ENCODE peak calls at places on chromosomes 1 and 21, in nine cellular contexts. N is cardiac muscle cell, E is pancreas, L is dorsolateral prefrontal cortex, B is GM23248, G is IMR-90, Z is thyroid gland, I is mesendoderm, K is RWPE1. X is an unnamed sample.
A peak's percentile ranks its signal among the peaks of the same experiment; 100 is the strongest.

GRCh38 chr1:186578325-186579016 is 101.8 kb downstream of the PTGS2 start:
- DNase-seq in N (no peak), E (no peak), L (no peak), B (no peak), G (no peak), Z (no peak), I (no peak), K (no peak), X (no peak)

GRCh38 chr1:229091721-229092136 is 179.2 kb upstream of the RAB4A start:
- DNase-seq in N (no peak), E (no peak), L (no peak), B (no peak), G (no peak), Z (peak; percentile 72), I (no peak), K (no peak), X (no peak)

GRCh38 chr1:119394085-119394484 is 20.9 kb upstream of the HSD3B2 start:
- DNase-seq in N (no peak), E (no peak), L (no peak), B (no peak), G (no peak), Z (no peak), I (no peak), K (no peak), X (no peak)

GRCh38 chr1:29767088-29767685 is 530.9 kb downstream of the PTPRU start:
- DNase-seq in N (no peak), E (no peak), L (no peak), B (no peak), G (no peak), Z (no peak), I (no peak), K (no peak), X (no peak)

GRCh38 chr1:167757433-167758309 is 35.9 kb downstream of the MPZL1 start:
- DNase-seq in N (no peak), E (no peak), L (no peak), B (no peak), G (no peak), Z (no peak), I (no peak), K (no peak), X (no peak)

GRCh38 chr21:36554411-36555157 is 74.7 kb upstream of the CLDN14 start:
- DNase-seq in N (no peak), E (no peak), L (no peak), B (no peak), G (no peak), Z (no peak), I (peak; percentile 43), K (no peak), X (no peak)

GRCh38 chr1:162302246-162302645 is 74.4 kb downstream of the SPATA46 start:
- DNase-seq in N (no peak), E (no peak), L (no peak), B (no peak), G (no peak), Z (no peak), I (no peak), K (no peak), X (no peak)

GRCh38 chr1:109493227-109493626 is 667 bp upstream of the CYB561D1 start:
- DNase-seq in N (no peak), E (no peak), L (no peak), B (peak; percentile 28), G (no peak), Z (no peak), I (no peak), K (no peak), X (no peak)

GRCh38 chr1:24872446-24872845 is 57.6 kb downstream of the RUNX3 start:
- DNase-seq in N (no peak), E (peak; percentile 16), L (no peak), B (no peak), G (no peak), Z (no peak), I (no peak), K (no peak), X (peak; percentile 27)

GRCh38 chr1:8409107-8409506 is 91.2 kb downstream of the SLC45A1 start:
- DNase-seq in N (peak; percentile 67), E (no peak), L (no peak), B (peak; percentile 79), G (peak; percentile 81), Z (no peak), I (peak; percentile 71), K (no peak), X (no peak)

GRCh38 chr1:53998223-53998622 is 19.8 kb downstream of the LDLRAD1 start:
- DNase-seq in N (no peak), E (no peak), L (no peak), B (no peak), G (no peak), Z (no peak), I (no peak), K (no peak), X (no peak)

GRCh38 chr1:3070654-3071506 is 1.9 kb downstream of the PRDM16 start:
- DNase-seq in N (peak; percentile 36), E (peak; percentile 85), L (peak; percentile 41), B (peak; percentile 26), G (no peak), Z (peak; percentile 48), I (no peak), K (no peak), X (peak; percentile 33)

GRCh38 chr1:204462229-204462561 is 32.4 kb downstream of the PIK3C2B start:
- DNase-seq in N (no peak), E (no peak), L (no peak), B (no peak), G (no peak), Z (no peak), I (no peak), K (no peak), X (no peak)
- H3K27ac ChIP-seq in N (no peak overlapping the region), E (no peak overlapping the region), L (no peak overlapping the region), B (no peak overlapping the region), G (no peak overlapping the region), Z (peak overlapping the region; percentile 36), I (no peak overlapping the region), K (no peak overlapping the region), X (peak overlapping the region; percentile 76)

GRCh38 chr1:58246549-58246948 is 300.0 kb downstream of the OMA1 start:
- DNase-seq in N (no peak), E (no peak), L (no peak), B (no peak), G (no peak), Z (no peak), I (no peak), K (no peak), X (no peak)

GRCh38 chr1:58249729-58250586 is 296.6 kb downstream of the OMA1 start:
- DNase-seq in N (peak; percentile 68), E (peak; percentile 68), L (peak; percentile 73), B (peak; percentile 58), G (peak; percentile 11), Z (no peak), I (peak; percentile 96), K (no peak), X (peak; percentile 28)

GRCh38 chr1:58249371-58249728 is 297.2 kb downstream of the OMA1 start:
- DNase-seq in N (no peak), E (no peak), L (no peak), B (no peak), G (no peak), Z (no peak), I (no peak), K (no peak), X (no peak)

GRCh38 chr1:58250587-58250948 is 296.0 kb downstream of the OMA1 start:
- DNase-seq in N (no peak), E (no peak), L (no peak), B (no peak), G (no peak), Z (no peak), I (no peak), K (no peak), X (no peak)

DNA sequence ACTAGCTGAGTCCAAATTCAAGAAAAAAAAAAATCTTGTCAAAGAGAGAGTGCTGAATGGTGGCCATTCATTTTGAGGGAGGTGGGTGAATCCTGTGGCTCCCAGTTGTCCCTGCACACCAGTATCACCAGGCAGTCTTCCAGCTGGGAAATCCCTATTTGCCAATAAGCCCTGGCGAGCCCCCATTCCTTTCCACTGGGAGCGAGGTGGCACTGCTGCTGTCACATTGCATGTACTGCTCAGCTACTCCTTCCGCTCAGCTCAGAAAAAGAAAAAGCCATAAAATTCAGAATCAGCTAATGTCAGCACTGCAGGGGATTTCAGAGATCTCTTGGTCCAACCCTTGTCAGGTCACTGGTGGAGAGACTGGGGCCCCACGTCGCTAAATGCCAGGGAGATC is 298.5 kb downstream of the OMA1 start:
- DNase-seq in N (no peak), E (no peak), L (no peak), B (no peak), G (no peak), Z (no peak), I (no peak), K (no peak), X (no peak)
- H3K27ac ChIP-seq in N (no peak overlapping the region), E (no peak overlapping the region), L (no peak overlapping the region), B (no peak overlapping the region), G (no peak overlapping the region), Z (no peak overlapping the region), I (no peak overlapping the region), K (no peak overlapping the region), X (no peak overlapping the region)

DNA sequence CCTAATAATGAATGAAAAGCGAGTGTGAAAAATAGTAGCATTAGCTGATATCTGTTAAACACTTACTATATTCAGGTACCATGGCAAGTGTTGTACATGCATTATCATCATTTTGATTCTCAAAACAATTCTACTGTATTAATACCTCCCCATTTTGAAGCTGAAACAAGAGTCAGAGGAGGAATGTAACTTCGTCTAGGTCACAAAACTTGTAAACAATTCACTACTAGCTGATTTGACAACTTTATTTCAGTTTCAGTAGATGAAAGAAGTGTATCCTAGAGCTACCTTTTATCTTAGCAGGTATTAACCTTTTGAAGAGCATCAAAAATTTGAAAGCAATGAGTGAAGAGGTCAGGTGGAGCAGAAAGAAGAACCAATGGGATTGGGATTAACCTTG is 1.6 kb downstream of the CD84 start:
- DNase-seq in N (no peak), E (no peak), L (no peak), B (no peak), G (no peak), Z (no peak), I (no peak), K (no peak), X (no peak)
- H3K27ac ChIP-seq in N (no peak overlapping the region), E (no peak overlapping the region), L (no peak overlapping the region), B (no peak overlapping the region), G (no peak overlapping the region), Z (no peak overlapping the region), I (no peak overlapping the region), K (no peak overlapping the region), X (no peak overlapping the region)

GRCh38 chr1:92831762-92832536 is at the start of gene RPL5:
- DNase-seq in N (peak; percentile 98), E (peak; percentile 99), L (peak; percentile 98), B (peak; percentile 99), G (peak; percentile 97), Z (peak; percentile 97), I (peak; percentile 98), K (peak; percentile 97), X (peak; percentile 95)

GRCh38 chr1:92832537-92833160 is 809 bp downstream of the RPL5 start:
- DNase-seq in N (no peak), E (no peak), L (no peak), B (peak; percentile 61), G (no peak), Z (peak; percentile 47), I (no peak), K (no peak), X (no peak)

GRCh38 chr1:92834617-92835016 is 2.8 kb downstream of the RPL5 start:
- DNase-seq in N (no peak), E (no peak), L (no peak), B (no peak), G (no peak), Z (no peak), I (no peak), K (no peak), X (no peak)

GRCh38 chr1:92833840-92834239 is 2.0 kb downstream of the RPL5 start:
- DNase-seq in N (no peak), E (no peak), L (no peak), B (no peak), G (no peak), Z (no peak), I (no peak), K (no peak), X (no peak)

GRCh38 chr1:92831368-92831761 is 475 bp upstream of the RPL5 start:
- DNase-seq in N (no peak), E (no peak), L (no peak), B (peak; percentile 9), G (no peak), Z (no peak), I (peak; percentile 27), K (no peak), X (no peak)
- H3K27ac ChIP-seq in N (no peak overlapping the region), E (no peak overlapping the region), L (no peak overlapping the region), B (no peak overlapping the region), G (peak overlapping the region; percentile 4), Z (no peak overlapping the region), I (no peak overlapping the region), K (no peak overlapping the region), X (no peak overlapping the region)

X was measured in heart left ventricle.